ENCODE peak calls at places on chromosome 22, in nine cellular contexts. One of them, this sample, is unnamed.

GRCh38 chr22:17772963-17773605 is 1.2 kb downstream of the BID start:
- DNase-seq in RKO: peak
- DNase-seq in fibroblast of pulmonary artery: no peak
- DNase-seq in stimulated activated CD8-positive, alpha-beta memory T cell treated with anti-CD3 and anti-CD28 coated beads, Interleukin-15, amount 100 ng/mL, for 24 hours: no peak
- DNase-seq in SK-MEL-5: no peak
- DNase-seq in activated CD4-positive, alpha-beta T cell treated with anti-CD3 and anti-CD28 coated beads, Interleukin-2, amount 50 U/mL, for 4 hours: no peak
- DNase-seq in activated naive CD4-positive, alpha-beta T cell treated with Interleukin-2 at 50 U/mL for 16 hours: no peak
- DNase-seq in M059J: peak
- DNase-seq in CD4-positive, alpha-beta T cell: no peak
- DNase-seq in this sample: peak

GRCh38 chr22:35894937-35895708 is 133.5 kb downstream of the RBFOX2 start:
- DNase-seq in RKO: no peak
- DNase-seq in fibroblast of pulmonary artery: peak
- DNase-seq in stimulated activated CD8-positive, alpha-beta memory T cell treated with anti-CD3 and anti-CD28 coated beads, Interleukin-15, amount 100 ng/mL, for 24 hours: no peak
- DNase-seq in SK-MEL-5: peak
- DNase-seq in activated CD4-positive, alpha-beta T cell treated with anti-CD3 and anti-CD28 coated beads, Interleukin-2, amount 50 U/mL, for 4 hours: no peak
- DNase-seq in activated naive CD4-positive, alpha-beta T cell treated with Interleukin-2 at 50 U/mL for 16 hours: no peak
- DNase-seq in M059J: peak
- DNase-seq in CD4-positive, alpha-beta T cell: no peak
- DNase-seq in this sample: peak

GRCh38 chr22:42991010-42991651 is 23.8 kb downstream of the PACSIN2 start:
- DNase-seq in RKO: peak
- DNase-seq in fibroblast of pulmonary artery: peak
- DNase-seq in stimulated activated CD8-positive, alpha-beta memory T cell treated with anti-CD3 and anti-CD28 coated beads, Interleukin-15, amount 100 ng/mL, for 24 hours: no peak
- DNase-seq in SK-MEL-5: no peak
- DNase-seq in activated CD4-positive, alpha-beta T cell treated with anti-CD3 and anti-CD28 coated beads, Interleukin-2, amount 50 U/mL, for 4 hours: no peak
- DNase-seq in activated naive CD4-positive, alpha-beta T cell treated with Interleukin-2 at 50 U/mL for 16 hours: no peak
- DNase-seq in M059J: peak
- DNase-seq in CD4-positive, alpha-beta T cell: no peak
- DNase-seq in this sample: peak

GRCh38 chr22:22366478-22366988 is 121.9 kb downstream of the VPREB1 start:
- DNase-seq in RKO: no peak
- DNase-seq in fibroblast of pulmonary artery: no peak
- DNase-seq in stimulated activated CD8-positive, alpha-beta memory T cell treated with anti-CD3 and anti-CD28 coated beads, Interleukin-15, amount 100 ng/mL, for 24 hours: no peak
- DNase-seq in SK-MEL-5: no peak
- DNase-seq in activated CD4-positive, alpha-beta T cell treated with anti-CD3 and anti-CD28 coated beads, Interleukin-2, amount 50 U/mL, for 4 hours: no peak
- DNase-seq in activated naive CD4-positive, alpha-beta T cell treated with Interleukin-2 at 50 U/mL for 16 hours: no peak
- DNase-seq in M059J: no peak
- DNase-seq in CD4-positive, alpha-beta T cell: no peak
- DNase-seq in this sample: no peak

GRCh38 chr22:48802576-48802975 is 1025.1 kb downstream of the BRD1 start:
- DNase-seq in RKO: no peak
- DNase-seq in fibroblast of pulmonary artery: no peak
- DNase-seq in stimulated activated CD8-positive, alpha-beta memory T cell treated with anti-CD3 and anti-CD28 coated beads, Interleukin-15, amount 100 ng/mL, for 24 hours: no peak
- DNase-seq in SK-MEL-5: no peak
- DNase-seq in activated CD4-positive, alpha-beta T cell treated with anti-CD3 and anti-CD28 coated beads, Interleukin-2, amount 50 U/mL, for 4 hours: no peak
- DNase-seq in activated naive CD4-positive, alpha-beta T cell treated with Interleukin-2 at 50 U/mL for 16 hours: no peak
- DNase-seq in M059J: no peak
- DNase-seq in CD4-positive, alpha-beta T cell: no peak
- DNase-seq in this sample: no peak

GRCh38 chr22:46399625-46400024 is 64.1 kb downstream of the TRMU start:
- DNase-seq in RKO: no peak
- DNase-seq in fibroblast of pulmonary artery: no peak
- DNase-seq in stimulated activated CD8-positive, alpha-beta memory T cell treated with anti-CD3 and anti-CD28 coated beads, Interleukin-15, amount 100 ng/mL, for 24 hours: no peak
- DNase-seq in SK-MEL-5: no peak
- DNase-seq in activated CD4-positive, alpha-beta T cell treated with anti-CD3 and anti-CD28 coated beads, Interleukin-2, amount 50 U/mL, for 4 hours: no peak
- DNase-seq in activated naive CD4-positive, alpha-beta T cell treated with Interleukin-2 at 50 U/mL for 16 hours: no peak
- DNase-seq in M059J: no peak
- DNase-seq in CD4-positive, alpha-beta T cell: no peak
- DNase-seq in this sample: no peak

GRCh38 chr22:26610072-26610958 is 7.5 kb downstream of the CRYBB1 start:
- DNase-seq in RKO: peak
- DNase-seq in fibroblast of pulmonary artery: peak
- DNase-seq in stimulated activated CD8-positive, alpha-beta memory T cell treated with anti-CD3 and anti-CD28 coated beads, Interleukin-15, amount 100 ng/mL, for 24 hours: no peak
- DNase-seq in SK-MEL-5: no peak
- DNase-seq in activated CD4-positive, alpha-beta T cell treated with anti-CD3 and anti-CD28 coated beads, Interleukin-2, amount 50 U/mL, for 4 hours: peak
- DNase-seq in activated naive CD4-positive, alpha-beta T cell treated with Interleukin-2 at 50 U/mL for 16 hours: peak
- DNase-seq in M059J: peak
- DNase-seq in CD4-positive, alpha-beta T cell: no peak
- DNase-seq in this sample: peak

GRCh38 chr22:24431309-24432034 is 4.1 kb downstream of the ADORA2A start:
- DNase-seq in RKO: no peak
- DNase-seq in fibroblast of pulmonary artery: no peak
- DNase-seq in stimulated activated CD8-positive, alpha-beta memory T cell treated with anti-CD3 and anti-CD28 coated beads, Interleukin-15, amount 100 ng/mL, for 24 hours: no peak
- DNase-seq in SK-MEL-5: no peak
- DNase-seq in activated CD4-positive, alpha-beta T cell treated with anti-CD3 and anti-CD28 coated beads, Interleukin-2, amount 50 U/mL, for 4 hours: no peak
- DNase-seq in activated naive CD4-positive, alpha-beta T cell treated with Interleukin-2 at 50 U/mL for 16 hours: no peak
- DNase-seq in M059J: no peak
- DNase-seq in CD4-positive, alpha-beta T cell: no peak
- DNase-seq in this sample: no peak

GRCh38 chr22:29382575-29383328 is 5.6 kb downstream of the AP1B1 start:
- DNase-seq in RKO: no peak
- DNase-seq in fibroblast of pulmonary artery: no peak
- DNase-seq in stimulated activated CD8-positive, alpha-beta memory T cell treated with anti-CD3 and anti-CD28 coated beads, Interleukin-15, amount 100 ng/mL, for 24 hours: no peak
- DNase-seq in SK-MEL-5: no peak
- DNase-seq in activated CD4-positive, alpha-beta T cell treated with anti-CD3 and anti-CD28 coated beads, Interleukin-2, amount 50 U/mL, for 4 hours: no peak
- DNase-seq in activated naive CD4-positive, alpha-beta T cell treated with Interleukin-2 at 50 U/mL for 16 hours: no peak
- DNase-seq in M059J: peak
- DNase-seq in CD4-positive, alpha-beta T cell: no peak
- DNase-seq in this sample: no peak

GRCh38 chr22:11613898-11614755 is 3913.9 kb upstream of the OR11H1 start:
- DNase-seq in RKO: no peak
- DNase-seq in fibroblast of pulmonary artery: no peak
- DNase-seq in stimulated activated CD8-positive, alpha-beta memory T cell treated with anti-CD3 and anti-CD28 coated beads, Interleukin-15, amount 100 ng/mL, for 24 hours: no peak
- DNase-seq in SK-MEL-5: no peak
- DNase-seq in activated CD4-positive, alpha-beta T cell treated with anti-CD3 and anti-CD28 coated beads, Interleukin-2, amount 50 U/mL, for 4 hours: no peak
- DNase-seq in activated naive CD4-positive, alpha-beta T cell treated with Interleukin-2 at 50 U/mL for 16 hours: no peak
- DNase-seq in M059J: no peak
- DNase-seq in CD4-positive, alpha-beta T cell: no peak
- DNase-seq in this sample: no peak

GRCh38 chr22:47808236-47808845 is 1045.9 kb downstream of the TBC1D22A start:
- DNase-seq in RKO: no peak
- DNase-seq in fibroblast of pulmonary artery: no peak
- DNase-seq in stimulated activated CD8-positive, alpha-beta memory T cell treated with anti-CD3 and anti-CD28 coated beads, Interleukin-15, amount 100 ng/mL, for 24 hours: no peak
- DNase-seq in SK-MEL-5: no peak
- DNase-seq in activated CD4-positive, alpha-beta T cell treated with anti-CD3 and anti-CD28 coated beads, Interleukin-2, amount 50 U/mL, for 4 hours: no peak
- DNase-seq in activated naive CD4-positive, alpha-beta T cell treated with Interleukin-2 at 50 U/mL for 16 hours: no peak
- DNase-seq in M059J: no peak
- DNase-seq in CD4-positive, alpha-beta T cell: no peak
- DNase-seq in this sample: no peak

GRCh38 chr22:41395531-41396240 is 13.9 kb downstream of the TEF start:
- DNase-seq in RKO: no peak
- DNase-seq in fibroblast of pulmonary artery: no peak
- DNase-seq in stimulated activated CD8-positive, alpha-beta memory T cell treated with anti-CD3 and anti-CD28 coated beads, Interleukin-15, amount 100 ng/mL, for 24 hours: no peak
- DNase-seq in SK-MEL-5: no peak
- DNase-seq in activated CD4-positive, alpha-beta T cell treated with anti-CD3 and anti-CD28 coated beads, Interleukin-2, amount 50 U/mL, for 4 hours: no peak
- DNase-seq in activated naive CD4-positive, alpha-beta T cell treated with Interleukin-2 at 50 U/mL for 16 hours: no peak
- DNase-seq in M059J: no peak
- DNase-seq in CD4-positive, alpha-beta T cell: no peak
- DNase-seq in this sample: no peak

GRCh38 chr22:33917744-33918406 is 2.4 kb downstream of the LARGE1 start:
- DNase-seq in RKO: peak
- DNase-seq in fibroblast of pulmonary artery: no peak
- DNase-seq in stimulated activated CD8-positive, alpha-beta memory T cell treated with anti-CD3 and anti-CD28 coated beads, Interleukin-15, amount 100 ng/mL, for 24 hours: no peak
- DNase-seq in SK-MEL-5: peak
- DNase-seq in activated CD4-positive, alpha-beta T cell treated with anti-CD3 and anti-CD28 coated beads, Interleukin-2, amount 50 U/mL, for 4 hours: no peak
- DNase-seq in activated naive CD4-positive, alpha-beta T cell treated with Interleukin-2 at 50 U/mL for 16 hours: no peak
- DNase-seq in M059J: peak
- DNase-seq in CD4-positive, alpha-beta T cell: no peak
- DNase-seq in this sample: peak

GRCh38 chr22:47595122-47595521 is 832.7 kb downstream of the TBC1D22A start:
- DNase-seq in RKO: no peak
- DNase-seq in fibroblast of pulmonary artery: no peak
- DNase-seq in stimulated activated CD8-positive, alpha-beta memory T cell treated with anti-CD3 and anti-CD28 coated beads, Interleukin-15, amount 100 ng/mL, for 24 hours: no peak
- DNase-seq in SK-MEL-5: no peak
- DNase-seq in activated CD4-positive, alpha-beta T cell treated with anti-CD3 and anti-CD28 coated beads, Interleukin-2, amount 50 U/mL, for 4 hours: no peak
- DNase-seq in activated naive CD4-positive, alpha-beta T cell treated with Interleukin-2 at 50 U/mL for 16 hours: no peak
- DNase-seq in M059J: no peak
- DNase-seq in CD4-positive, alpha-beta T cell: no peak
- DNase-seq in this sample: no peak

GRCh38 chr22:49408102-49408836 is 419.4 kb downstream of the BRD1 start:
- DNase-seq in RKO: no peak
- DNase-seq in fibroblast of pulmonary artery: no peak
- DNase-seq in stimulated activated CD8-positive, alpha-beta memory T cell treated with anti-CD3 and anti-CD28 coated beads, Interleukin-15, amount 100 ng/mL, for 24 hours: no peak
- DNase-seq in SK-MEL-5: no peak
- DNase-seq in activated CD4-positive, alpha-beta T cell treated with anti-CD3 and anti-CD28 coated beads, Interleukin-2, amount 50 U/mL, for 4 hours: no peak
- DNase-seq in activated naive CD4-positive, alpha-beta T cell treated with Interleukin-2 at 50 U/mL for 16 hours: no peak
- DNase-seq in M059J: no peak
- DNase-seq in CD4-positive, alpha-beta T cell: no peak
- DNase-seq in this sample: no peak

GRCh38 chr22:21621891-21622623 is 7.8 kb downstream of the YDJC start:
- DNase-seq in RKO: no peak
- DNase-seq in fibroblast of pulmonary artery: no peak
- DNase-seq in stimulated activated CD8-positive, alpha-beta memory T cell treated with anti-CD3 and anti-CD28 coated beads, Interleukin-15, amount 100 ng/mL, for 24 hours: no peak
- DNase-seq in SK-MEL-5: no peak
- DNase-seq in activated CD4-positive, alpha-beta T cell treated with anti-CD3 and anti-CD28 coated beads, Interleukin-2, amount 50 U/mL, for 4 hours: no peak
- DNase-seq in activated naive CD4-positive, alpha-beta T cell treated with Interleukin-2 at 50 U/mL for 16 hours: no peak
- DNase-seq in M059J: no peak
- DNase-seq in CD4-positive, alpha-beta T cell: no peak
- DNase-seq in this sample: no peak

GRCh38 chr22:39731881-39732555 is 161.5 kb downstream of the CACNA1I start:
- DNase-seq in RKO: no peak
- DNase-seq in fibroblast of pulmonary artery: no peak
- DNase-seq in stimulated activated CD8-positive, alpha-beta memory T cell treated with anti-CD3 and anti-CD28 coated beads, Interleukin-15, amount 100 ng/mL, for 24 hours: no peak
- DNase-seq in SK-MEL-5: no peak
- DNase-seq in activated CD4-positive, alpha-beta T cell treated with anti-CD3 and anti-CD28 coated beads, Interleukin-2, amount 50 U/mL, for 4 hours: no peak
- DNase-seq in activated naive CD4-positive, alpha-beta T cell treated with Interleukin-2 at 50 U/mL for 16 hours: no peak
- DNase-seq in M059J: no peak
- DNase-seq in CD4-positive, alpha-beta T cell: no peak
- DNase-seq in this sample: no peak

GRCh38 chr22:41050873-41051272 is 41.5 kb upstream of the EP300 start:
- DNase-seq in RKO: no peak
- DNase-seq in fibroblast of pulmonary artery: no peak
- DNase-seq in stimulated activated CD8-positive, alpha-beta memory T cell treated with anti-CD3 and anti-CD28 coated beads, Interleukin-15, amount 100 ng/mL, for 24 hours: no peak
- DNase-seq in SK-MEL-5: no peak
- DNase-seq in activated CD4-positive, alpha-beta T cell treated with anti-CD3 and anti-CD28 coated beads, Interleukin-2, amount 50 U/mL, for 4 hours: no peak
- DNase-seq in activated naive CD4-positive, alpha-beta T cell treated with Interleukin-2 at 50 U/mL for 16 hours: no peak
- DNase-seq in M059J: no peak
- DNase-seq in CD4-positive, alpha-beta T cell: no peak
- DNase-seq in this sample: no peak

GRCh38 chr22:32206774-32207758 is 2.2 kb upstream of the RFPL2 start:
- DNase-seq in RKO: peak
- DNase-seq in fibroblast of pulmonary artery: peak
- DNase-seq in stimulated activated CD8-positive, alpha-beta memory T cell treated with anti-CD3 and anti-CD28 coated beads, Interleukin-15, amount 100 ng/mL, for 24 hours: no peak
- DNase-seq in SK-MEL-5: peak
- DNase-seq in activated CD4-positive, alpha-beta T cell treated with anti-CD3 and anti-CD28 coated beads, Interleukin-2, amount 50 U/mL, for 4 hours: no peak
- DNase-seq in activated naive CD4-positive, alpha-beta T cell treated with Interleukin-2 at 50 U/mL for 16 hours: peak
- DNase-seq in M059J: peak
- DNase-seq in CD4-positive, alpha-beta T cell: no peak
- DNase-seq in this sample: peak

GRCh38 chr22:20238567-20239062 is 29.5 kb downstream of the RTN4R start:
- DNase-seq in RKO: peak
- DNase-seq in fibroblast of pulmonary artery: no peak
- DNase-seq in stimulated activated CD8-positive, alpha-beta memory T cell treated with anti-CD3 and anti-CD28 coated beads, Interleukin-15, amount 100 ng/mL, for 24 hours: no peak
- DNase-seq in SK-MEL-5: peak
- DNase-seq in activated CD4-positive, alpha-beta T cell treated with anti-CD3 and anti-CD28 coated beads, Interleukin-2, amount 50 U/mL, for 4 hours: peak
- DNase-seq in activated naive CD4-positive, alpha-beta T cell treated with Interleukin-2 at 50 U/mL for 16 hours: peak
- DNase-seq in M059J: peak
- DNase-seq in CD4-positive, alpha-beta T cell: no peak
- DNase-seq in this sample: peak

GRCh38 chr22:24088796-24089195 is 77.7 kb downstream of the CABIN1 start:
- DNase-seq in RKO: no peak
- DNase-seq in fibroblast of pulmonary artery: peak
- DNase-seq in stimulated activated CD8-positive, alpha-beta memory T cell treated with anti-CD3 and anti-CD28 coated beads, Interleukin-15, amount 100 ng/mL, for 24 hours: no peak
- DNase-seq in SK-MEL-5: no peak
- DNase-seq in activated CD4-positive, alpha-beta T cell treated with anti-CD3 and anti-CD28 coated beads, Interleukin-2, amount 50 U/mL, for 4 hours: no peak
- DNase-seq in activated naive CD4-positive, alpha-beta T cell treated with Interleukin-2 at 50 U/mL for 16 hours: no peak
- DNase-seq in M059J: no peak
- DNase-seq in CD4-positive, alpha-beta T cell: no peak
- DNase-seq in this sample: no peak

GRCh38 chr22:21741790-21742189 is 6.2 kb upstream of the YPEL1 start:
- DNase-seq in RKO: no peak
- DNase-seq in fibroblast of pulmonary artery: no peak
- DNase-seq in stimulated activated CD8-positive, alpha-beta memory T cell treated with anti-CD3 and anti-CD28 coated beads, Interleukin-15, amount 100 ng/mL, for 24 hours: no peak
- DNase-seq in SK-MEL-5: no peak
- DNase-seq in activated CD4-positive, alpha-beta T cell treated with anti-CD3 and anti-CD28 coated beads, Interleukin-2, amount 50 U/mL, for 4 hours: no peak
- DNase-seq in activated naive CD4-positive, alpha-beta T cell treated with Interleukin-2 at 50 U/mL for 16 hours: no peak
- DNase-seq in M059J: peak
- DNase-seq in CD4-positive, alpha-beta T cell: no peak
- DNase-seq in this sample: no peak

GRCh38 chr22:28198692-28199091 is 279.6 kb upstream of the PITPNB start:
- DNase-seq in RKO: no peak
- DNase-seq in fibroblast of pulmonary artery: no peak
- DNase-seq in stimulated activated CD8-positive, alpha-beta memory T cell treated with anti-CD3 and anti-CD28 coated beads, Interleukin-15, amount 100 ng/mL, for 24 hours: no peak
- DNase-seq in SK-MEL-5: no peak
- DNase-seq in activated CD4-positive, alpha-beta T cell treated with anti-CD3 and anti-CD28 coated beads, Interleukin-2, amount 50 U/mL, for 4 hours: no peak
- DNase-seq in activated naive CD4-positive, alpha-beta T cell treated with Interleukin-2 at 50 U/mL for 16 hours: no peak
- DNase-seq in M059J: peak
- DNase-seq in CD4-positive, alpha-beta T cell: no peak
- DNase-seq in this sample: no peak

GRCh38 chr22:44268431-44269116 is 44.2 kb downstream of the SHISAL1 start:
- DNase-seq in RKO: no peak
- DNase-seq in fibroblast of pulmonary artery: no peak
- DNase-seq in stimulated activated CD8-positive, alpha-beta memory T cell treated with anti-CD3 and anti-CD28 coated beads, Interleukin-15, amount 100 ng/mL, for 24 hours: no peak
- DNase-seq in SK-MEL-5: no peak
- DNase-seq in activated CD4-positive, alpha-beta T cell treated with anti-CD3 and anti-CD28 coated beads, Interleukin-2, amount 50 U/mL, for 4 hours: no peak
- DNase-seq in activated naive CD4-positive, alpha-beta T cell treated with Interleukin-2 at 50 U/mL for 16 hours: no peak
- DNase-seq in M059J: no peak
- DNase-seq in CD4-positive, alpha-beta T cell: no peak
- DNase-seq in this sample: no peak

GRCh38 chr22:20918663-20919220 is 1.5 kb downstream of the CRKL start:
- DNase-seq in RKO: peak
- DNase-seq in fibroblast of pulmonary artery: no peak
- DNase-seq in stimulated activated CD8-positive, alpha-beta memory T cell treated with anti-CD3 and anti-CD28 coated beads, Interleukin-15, amount 100 ng/mL, for 24 hours: no peak
- DNase-seq in SK-MEL-5: peak
- DNase-seq in activated CD4-positive, alpha-beta T cell treated with anti-CD3 and anti-CD28 coated beads, Interleukin-2, amount 50 U/mL, for 4 hours: no peak
- DNase-seq in activated naive CD4-positive, alpha-beta T cell treated with Interleukin-2 at 50 U/mL for 16 hours: no peak
- DNase-seq in M059J: no peak
- DNase-seq in CD4-positive, alpha-beta T cell: no peak
- DNase-seq in this sample: no peak

GRCh38 chr22:20203142-20204099 is 52.6 kb upstream of the CCDC188 start:
- DNase-seq in RKO: no peak
- DNase-seq in fibroblast of pulmonary artery: no peak
- DNase-seq in stimulated activated CD8-positive, alpha-beta memory T cell treated with anti-CD3 and anti-CD28 coated beads, Interleukin-15, amount 100 ng/mL, for 24 hours: no peak
- DNase-seq in SK-MEL-5: no peak
- DNase-seq in activated CD4-positive, alpha-beta T cell treated with anti-CD3 and anti-CD28 coated beads, Interleukin-2, amount 50 U/mL, for 4 hours: no peak
- DNase-seq in activated naive CD4-positive, alpha-beta T cell treated with Interleukin-2 at 50 U/mL for 16 hours: no peak
- DNase-seq in M059J: peak
- DNase-seq in CD4-positive, alpha-beta T cell: no peak
- DNase-seq in this sample: peak

GRCh38 chr22:23262474-23263332 is 82.4 kb downstream of the BCR start:
- DNase-seq in RKO: no peak
- DNase-seq in fibroblast of pulmonary artery: no peak
- DNase-seq in stimulated activated CD8-positive, alpha-beta memory T cell treated with anti-CD3 and anti-CD28 coated beads, Interleukin-15, amount 100 ng/mL, for 24 hours: no peak
- DNase-seq in SK-MEL-5: no peak
- DNase-seq in activated CD4-positive, alpha-beta T cell treated with anti-CD3 and anti-CD28 coated beads, Interleukin-2, amount 50 U/mL, for 4 hours: no peak
- DNase-seq in activated naive CD4-positive, alpha-beta T cell treated with Interleukin-2 at 50 U/mL for 16 hours: no peak
- DNase-seq in M059J: no peak
- DNase-seq in CD4-positive, alpha-beta T cell: no peak
- DNase-seq in this sample: no peak

GRCh38 chr22:17554814-17555213 is 8.5 kb upstream of the SLC25A18 start:
- DNase-seq in RKO: no peak
- DNase-seq in fibroblast of pulmonary artery: no peak
- DNase-seq in stimulated activated CD8-positive, alpha-beta memory T cell treated with anti-CD3 and anti-CD28 coated beads, Interleukin-15, amount 100 ng/mL, for 24 hours: no peak
- DNase-seq in SK-MEL-5: no peak
- DNase-seq in activated CD4-positive, alpha-beta T cell treated with anti-CD3 and anti-CD28 coated beads, Interleukin-2, amount 50 U/mL, for 4 hours: no peak
- DNase-seq in activated naive CD4-positive, alpha-beta T cell treated with Interleukin-2 at 50 U/mL for 16 hours: no peak
- DNase-seq in M059J: no peak
- DNase-seq in CD4-positive, alpha-beta T cell: no peak
- DNase-seq in this sample: no peak

GRCh38 chr22:28064941-28065340 is 145.9 kb upstream of the PITPNB start:
- DNase-seq in RKO: no peak
- DNase-seq in fibroblast of pulmonary artery: no peak
- DNase-seq in stimulated activated CD8-positive, alpha-beta memory T cell treated with anti-CD3 and anti-CD28 coated beads, Interleukin-15, amount 100 ng/mL, for 24 hours: no peak
- DNase-seq in SK-MEL-5: no peak
- DNase-seq in activated CD4-positive, alpha-beta T cell treated with anti-CD3 and anti-CD28 coated beads, Interleukin-2, amount 50 U/mL, for 4 hours: no peak
- DNase-seq in activated naive CD4-positive, alpha-beta T cell treated with Interleukin-2 at 50 U/mL for 16 hours: no peak
- DNase-seq in M059J: no peak
- DNase-seq in CD4-positive, alpha-beta T cell: no peak
- DNase-seq in this sample: no peak

This sample was measured in A172.